ENCODE peak calls at places on chromosomes 12 and 14, in five cellular contexts. D is GM06990, M is cardiac fibroblast, R is BJ, F is fibroblast of mammary gland. P is an unnamed sample.
A peak's percentile ranks its signal among the peaks of the same experiment; 100 is the strongest.

GRCh38 chr12:34363050-34363673 is 340.9 kb downstream of the ALG10 start:
- DNase-seq in M (no peak), D (no peak), R (no peak), F (no peak), P (no peak)

GRCh38 chr12:27564612-27565213 is 40.7 kb downstream of the PPFIBP1 start:
- DNase-seq in R (no peak), D (no peak), F (no peak), M (peak; percentile 39), P (no peak)

GRCh38 chr12:76268267-76268666 is 79.9 kb downstream of the BBS10 start:
- DNase-seq in D (no peak), F (peak; percentile 68), M (peak; percentile 74), R (no peak), P (no peak)

GRCh38 chr14:75042040-75042439 is 9.2 kb downstream of the MLH3 start:
- DNase-seq in M (no peak), D (no peak), R (no peak), F (peak; percentile 56), P (no peak)

GRCh38 chr14:91875515-91876286 is 8.4 kb upstream of the TC2N start:
- DNase-seq in R (no peak), F (no peak), D (no peak), M (no peak), P (no peak)

GRCh38 chr14:67814826-67815225 is 1.6 kb downstream of the ZFYVE26 start:
- DNase-seq in D (no peak), R (no peak), M (no peak), F (no peak), P (no peak)

GRCh38 chr14:68939893-68940613 is 39.0 kb downstream of the ACTN1 start:
- DNase-seq in F (peak; percentile 95), R (peak; percentile 92), D (no peak), M (peak; percentile 99), P (no peak)

GRCh38 chr12:101839324-101840283 is 8.8 kb upstream of the GNPTAB start:
- DNase-seq in M (peak; percentile 78), D (no peak), R (no peak), F (peak; percentile 63), P (peak; percentile 59)

GRCh38 chr14:54564799-54565235 is 2.1 kb upstream of the SAMD4A start:
- DNase-seq in D (no peak), R (no peak), F (peak; percentile 80), M (peak; percentile 78), P (no peak)

GRCh38 chr14:101721951-101722661 is 39.4 kb upstream of the PPP2R5C start:
- DNase-seq in F (peak; percentile 54), M (peak; percentile 25), R (peak; percentile 76), D (no peak), P (no peak)

GRCh38 chr14:106094654-106095189 is 568.3 kb downstream of the TMEM121 start:
- DNase-seq in F (no peak), M (peak; percentile 7), R (no peak), D (no peak), P (no peak)

GRCh38 chr12:69106482-69107118 is 132.8 kb upstream of the CPSF6 start:
- DNase-seq in R (no peak), F (no peak), M (no peak), D (no peak), P (no peak)

GRCh38 chr12:65778268-65779090 is 45.8 kb upstream of the HMGA2 start:
- DNase-seq in M (peak; percentile 83), D (no peak), R (peak; percentile 18), F (peak; percentile 84), P (no peak)

GRCh38 chr12:16076553-16076952 is 165.4 kb downstream of the DERA start:
- DNase-seq in M (peak; percentile 48), F (peak; percentile 45), R (no peak), D (no peak), P (no peak)
- TF ChIP-seq CTCF in M (peak; percentile 37), F (peak; percentile 51), R (peak; percentile 40), D (peak; percentile 52), P (no peak)

DNA sequence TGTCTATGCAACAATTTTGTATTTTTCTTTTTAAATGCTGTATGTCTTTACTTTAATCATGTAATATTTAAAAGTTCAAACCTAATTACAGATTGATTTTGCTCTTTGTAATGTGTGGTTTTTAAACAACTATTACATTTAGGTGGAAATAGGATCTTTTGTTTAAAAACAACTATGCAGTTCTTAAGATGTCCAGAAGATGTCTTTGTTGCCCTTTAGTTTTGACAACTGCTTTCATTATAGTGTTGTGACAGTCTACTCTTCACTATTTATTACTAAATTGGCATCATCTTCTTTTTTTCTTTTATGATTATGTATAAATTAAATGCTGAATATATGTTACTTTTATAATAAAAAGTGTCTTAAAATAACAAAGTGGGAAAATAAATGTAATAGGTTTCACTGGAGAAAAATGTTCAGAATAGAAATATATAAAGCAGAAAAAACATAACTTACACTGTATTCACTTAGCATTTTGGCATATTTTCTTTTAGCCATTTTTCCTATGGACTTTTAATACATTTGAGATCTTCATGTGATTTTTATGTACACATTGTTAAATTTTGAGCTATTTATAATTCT is 27.1 kb upstream of the PCNX4 start:
- DNase-seq in D (peak; percentile 17), M (peak; percentile 67), F (peak; percentile 60), R (no peak), P (no peak)
- TF ChIP-seq CTCF in D (peak; percentile 34), M (peak; percentile 62), F (peak; percentile 64), R (peak; percentile 57), P (peak; percentile 29)

GRCh38 chr12:56105503-56105902 is 1.1 kb downstream of the PA2G4 start:
- DNase-seq in M (no peak), D (no peak), F (no peak), R (no peak), P (no peak)

GRCh38 chr12:56103823-56104108 is 593 bp upstream of the PA2G4 start:
- DNase-seq in D (no peak), M (no peak), R (no peak), F (no peak), P (no peak)

GRCh38 chr12:56104109-56104814 is at the start of gene PA2G4:
- DNase-seq in R (peak; percentile 97), M (peak; percentile 98), F (peak; percentile 98), D (peak; percentile 98), P (peak; percentile 94)

GRCh38 chr12:56103066-56103711 is 1.2 kb upstream of the PA2G4 start:
- DNase-seq in F (no peak), R (no peak), D (no peak), M (no peak), P (no peak)

GRCh38 chr12:56104815-56105476 is 587 bp downstream of the PA2G4 start:
- DNase-seq in M (peak; percentile 29), R (no peak), D (no peak), F (peak; percentile 16), P (peak; percentile 48)
- TF ChIP-seq CTCF in M (no peak), R (peak; percentile 15), D (peak; percentile 13), F (no peak), P (no peak)

DNA sequence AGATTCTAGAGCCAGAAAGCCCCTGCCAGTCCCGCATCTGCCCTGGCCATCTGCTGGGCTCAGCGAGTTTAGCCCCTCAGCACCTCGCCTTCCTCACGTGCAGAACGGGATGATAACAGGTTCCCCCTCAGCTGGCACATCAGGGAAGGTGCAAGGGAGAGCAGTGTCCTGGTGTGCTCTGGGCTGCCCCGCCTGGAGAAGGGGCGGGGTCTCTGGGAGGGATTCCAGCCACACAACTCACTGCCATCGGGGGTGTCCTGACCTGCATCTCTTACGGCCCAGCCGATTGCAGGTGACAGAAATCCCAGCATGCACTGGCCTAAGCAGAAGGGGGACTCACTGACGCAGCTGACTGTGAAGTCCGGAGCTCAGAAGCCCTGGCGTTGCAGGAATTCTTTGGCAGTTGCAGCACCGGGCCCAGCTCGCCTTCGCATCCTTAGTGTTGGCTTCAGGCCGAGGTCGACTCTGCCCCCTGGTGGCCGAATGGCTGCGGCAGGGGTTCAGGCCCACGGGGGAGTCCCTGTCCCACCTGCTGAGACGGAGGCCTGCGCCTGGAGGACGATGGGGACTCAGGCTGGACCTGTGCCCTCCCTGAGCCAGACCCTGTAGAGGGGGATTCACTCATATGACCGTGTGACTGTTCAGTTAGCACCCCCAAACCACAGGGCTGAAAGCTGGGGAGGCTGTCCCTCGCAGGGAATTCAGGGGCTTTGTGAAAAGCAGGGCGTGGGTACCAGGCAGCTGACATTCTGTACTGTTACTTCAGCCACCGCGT is 178.6 kb downstream of the ADGRD1 start:
- DNase-seq in D (peak; percentile 64), F (peak; percentile 57), R (no peak), M (peak; percentile 27), P (peak; percentile 75)
- TF ChIP-seq CTCF in D (peak; percentile 86), F (peak; percentile 48), R (peak; percentile 80), M (peak; percentile 28), P (peak; percentile 96)

GRCh38 chr14:29463727-29464370 is 463.8 kb downstream of the PRKD1 start:
- DNase-seq in F (peak; percentile 45), M (peak; percentile 57), R (no peak), D (no peak), P (no peak)
- TF ChIP-seq CTCF in F (peak; percentile 31), M (peak; percentile 19), R (no peak), D (no peak), P (no peak)

GRCh38 chr12:52082988-52083637 is 3.6 kb downstream of the SMIM41 start:
- DNase-seq in F (peak; percentile 64), D (peak; percentile 49), M (peak; percentile 49), R (no peak), P (peak; percentile 75)

GRCh38 chr12:52082668-52082987 is 3.1 kb downstream of the SMIM41 start:
- DNase-seq in M (no peak), R (no peak), D (no peak), F (no peak), P (no peak)

GRCh38 chr12:52082026-52082667 is 2.6 kb downstream of the SMIM41 start:
- DNase-seq in M (no peak), F (peak; percentile 56), R (no peak), D (no peak), P (no peak)

GRCh38 chr12:52084491-52085231 is 5.2 kb downstream of the SMIM41 start:
- DNase-seq in R (no peak), D (no peak), F (no peak), M (no peak), P (no peak)

GRCh38 chr12:52083638-52083996 is 4.1 kb downstream of the SMIM41 start:
- DNase-seq in D (no peak), F (no peak), R (no peak), M (no peak), P (no peak)
- TF ChIP-seq CTCF in D (no peak), F (no peak), R (no peak), M (no peak), P (no peak)